ENCODE peak calls at places on chromosomes 5 and 9, in nine cellular contexts. One of them, this sample, is unnamed.

GRCh38 chr5:34480810-34481528 is 175.2 kb upstream of the RAI14 start:
- DNase-seq in AG09319: no peak
- DNase-seq in HTR-8/SVneo: no peak
- DNase-seq in GDM1: no peak
- DNase-seq in C1 segment of cervical spinal cord: no peak
- DNase-seq in mucosa of descending colon: no peak
- DNase-seq in naive B cell: no peak
- DNase-seq in NCI-H1092 treated with DMSO at 0.1 percent for 48 hours: no peak
- DNase-seq in NCI-H460: no peak
- DNase-seq in this sample: no peak

GRCh38 chr5:56552612-56553268 is 262.6 kb upstream of the MAP3K1 start:
- DNase-seq in AG09319: no peak
- DNase-seq in HTR-8/SVneo: no peak
- DNase-seq in GDM1: no peak
- DNase-seq in C1 segment of cervical spinal cord: no peak
- DNase-seq in mucosa of descending colon: no peak
- DNase-seq in naive B cell: no peak
- DNase-seq in NCI-H1092 treated with DMSO at 0.1 percent for 48 hours: no peak
- DNase-seq in NCI-H460: no peak
- DNase-seq in this sample: no peak

GRCh38 chr5:127943061-127943371 is 140.6 kb upstream of the SLC12A2 start:
- DNase-seq in AG09319: no peak
- DNase-seq in HTR-8/SVneo: no peak
- DNase-seq in GDM1: no peak
- DNase-seq in C1 segment of cervical spinal cord: no peak
- DNase-seq in mucosa of descending colon: no peak
- DNase-seq in naive B cell: no peak
- DNase-seq in NCI-H1092 treated with DMSO at 0.1 percent for 48 hours: no peak
- DNase-seq in NCI-H460: no peak
- DNase-seq in this sample: no peak

GRCh38 chr5:125311743-125312142 is 565.3 kb upstream of the ZNF608 start:
- DNase-seq in AG09319: peak; percentile 38
- DNase-seq in HTR-8/SVneo: peak; percentile 56
- DNase-seq in GDM1: no peak
- DNase-seq in C1 segment of cervical spinal cord: no peak
- DNase-seq in mucosa of descending colon: no peak
- DNase-seq in naive B cell: no peak
- DNase-seq in NCI-H1092 treated with DMSO at 0.1 percent for 48 hours: no peak
- DNase-seq in NCI-H460: peak; percentile 16
- DNase-seq in this sample: no peak

GRCh38 chr5:67201897-67202549 is 5.4 kb upstream of the CD180 start:
- DNase-seq in AG09319: no peak
- DNase-seq in HTR-8/SVneo: no peak
- DNase-seq in GDM1: no peak
- DNase-seq in C1 segment of cervical spinal cord: no peak
- DNase-seq in mucosa of descending colon: no peak
- DNase-seq in naive B cell: no peak
- DNase-seq in NCI-H1092 treated with DMSO at 0.1 percent for 48 hours: no peak
- DNase-seq in NCI-H460: no peak
- DNase-seq in this sample: no peak

GRCh38 chr5:59062986-59063683 is 480.3 kb downstream of the RAB3C start:
- DNase-seq in AG09319: no peak
- DNase-seq in HTR-8/SVneo: no peak
- DNase-seq in GDM1: no peak
- DNase-seq in C1 segment of cervical spinal cord: no peak
- DNase-seq in mucosa of descending colon: no peak
- DNase-seq in naive B cell: no peak
- DNase-seq in NCI-H1092 treated with DMSO at 0.1 percent for 48 hours: no peak
- DNase-seq in NCI-H460: peak; percentile 26
- DNase-seq in this sample: no peak

GRCh38 chr9:24391095-24391494 is 154.6 kb downstream of the IZUMO3 start:
- DNase-seq in AG09319: no peak
- DNase-seq in HTR-8/SVneo: no peak
- DNase-seq in GDM1: no peak
- DNase-seq in C1 segment of cervical spinal cord: no peak
- DNase-seq in mucosa of descending colon: no peak
- DNase-seq in naive B cell: no peak
- DNase-seq in NCI-H1092 treated with DMSO at 0.1 percent for 48 hours: no peak
- DNase-seq in NCI-H460: no peak
- DNase-seq in this sample: no peak

GRCh38 chr9:76534031-76534430 is 75.0 kb downstream of the GCNT1 start:
- DNase-seq in AG09319: no peak
- DNase-seq in HTR-8/SVneo: no peak
- DNase-seq in GDM1: no peak
- DNase-seq in C1 segment of cervical spinal cord: no peak
- DNase-seq in mucosa of descending colon: no peak
- DNase-seq in naive B cell: no peak
- DNase-seq in NCI-H1092 treated with DMSO at 0.1 percent for 48 hours: no peak
- DNase-seq in NCI-H460: no peak
- DNase-seq in this sample: no peak

GRCh38 chr9:35569206-35569605 is 35.9 kb upstream of the TESK1 start:
- DNase-seq in AG09319: no peak
- DNase-seq in HTR-8/SVneo: no peak
- DNase-seq in GDM1: no peak
- DNase-seq in C1 segment of cervical spinal cord: no peak
- DNase-seq in mucosa of descending colon: no peak
- DNase-seq in naive B cell: no peak
- DNase-seq in NCI-H1092 treated with DMSO at 0.1 percent for 48 hours: no peak
- DNase-seq in NCI-H460: no peak
- DNase-seq in this sample: no peak

GRCh38 chr9:78601957-78602565 is 305.1 kb downstream of the PSAT1 start:
- DNase-seq in AG09319: no peak
- DNase-seq in HTR-8/SVneo: no peak
- DNase-seq in GDM1: no peak
- DNase-seq in C1 segment of cervical spinal cord: no peak
- DNase-seq in mucosa of descending colon: no peak
- DNase-seq in naive B cell: peak; percentile 23
- DNase-seq in NCI-H1092 treated with DMSO at 0.1 percent for 48 hours: peak; percentile 72
- DNase-seq in NCI-H460: peak; percentile 67
- DNase-seq in this sample: peak; percentile 2

GRCh38 chr5:141747152-141747640 is 65.2 kb upstream of the ARAP3 start:
- DNase-seq in AG09319: no peak
- DNase-seq in HTR-8/SVneo: no peak
- DNase-seq in GDM1: no peak
- DNase-seq in C1 segment of cervical spinal cord: peak; percentile 90
- DNase-seq in mucosa of descending colon: peak; percentile 62
- DNase-seq in naive B cell: peak; percentile 38
- DNase-seq in NCI-H1092 treated with DMSO at 0.1 percent for 48 hours: peak; percentile 91
- DNase-seq in NCI-H460: no peak
- DNase-seq in this sample: peak; percentile 93

GRCh38 chr5:127446626-127447025 is 70.8 kb upstream of the PRRC1 start:
- DNase-seq in AG09319: no peak
- DNase-seq in HTR-8/SVneo: no peak
- DNase-seq in GDM1: no peak
- DNase-seq in C1 segment of cervical spinal cord: no peak
- DNase-seq in mucosa of descending colon: no peak
- DNase-seq in naive B cell: no peak
- DNase-seq in NCI-H1092 treated with DMSO at 0.1 percent for 48 hours: no peak
- DNase-seq in NCI-H460: no peak
- DNase-seq in this sample: no peak

GRCh38 chr9:93413530-93413929 is 38.0 kb upstream of the FAM120A start:
- DNase-seq in AG09319: no peak
- DNase-seq in HTR-8/SVneo: no peak
- DNase-seq in GDM1: no peak
- DNase-seq in C1 segment of cervical spinal cord: no peak
- DNase-seq in mucosa of descending colon: no peak
- DNase-seq in naive B cell: no peak
- DNase-seq in NCI-H1092 treated with DMSO at 0.1 percent for 48 hours: no peak
- DNase-seq in NCI-H460: no peak
- DNase-seq in this sample: no peak

GRCh38 chr9:98175762-98176161 is 16.7 kb downstream of the CORO2A start:
- DNase-seq in AG09319: no peak
- DNase-seq in HTR-8/SVneo: no peak
- DNase-seq in GDM1: no peak
- DNase-seq in C1 segment of cervical spinal cord: no peak
- DNase-seq in mucosa of descending colon: no peak
- DNase-seq in naive B cell: no peak
- DNase-seq in NCI-H1092 treated with DMSO at 0.1 percent for 48 hours: no peak
- DNase-seq in NCI-H460: no peak
- DNase-seq in this sample: no peak

GRCh38 chr5:75384218-75384617 is 47.2 kb downstream of the HMGCR start:
- DNase-seq in AG09319: no peak
- DNase-seq in HTR-8/SVneo: no peak
- DNase-seq in GDM1: no peak
- DNase-seq in C1 segment of cervical spinal cord: no peak
- DNase-seq in mucosa of descending colon: no peak
- DNase-seq in naive B cell: no peak
- DNase-seq in NCI-H1092 treated with DMSO at 0.1 percent for 48 hours: no peak
- DNase-seq in NCI-H460: no peak
- DNase-seq in this sample: no peak

GRCh38 chr5:1343931-1344901 is 683 bp downstream of the CLPTM1L start:
- DNase-seq in AG09319: no peak
- DNase-seq in HTR-8/SVneo: no peak
- DNase-seq in GDM1: no peak
- DNase-seq in C1 segment of cervical spinal cord: no peak
- DNase-seq in mucosa of descending colon: peak; percentile 60
- DNase-seq in naive B cell: no peak
- DNase-seq in NCI-H1092 treated with DMSO at 0.1 percent for 48 hours: no peak
- DNase-seq in NCI-H460: no peak
- DNase-seq in this sample: no peak

GRCh38 chr9:118643118-118643517 is 726.1 kb downstream of the BRINP1 start:
- DNase-seq in AG09319: no peak
- DNase-seq in HTR-8/SVneo: peak; percentile 28
- DNase-seq in GDM1: no peak
- DNase-seq in C1 segment of cervical spinal cord: no peak
- DNase-seq in mucosa of descending colon: no peak
- DNase-seq in naive B cell: no peak
- DNase-seq in NCI-H1092 treated with DMSO at 0.1 percent for 48 hours: no peak
- DNase-seq in NCI-H460: no peak
- DNase-seq in this sample: no peak

GRCh38 chr5:114686345-114686744 is 324.5 kb downstream of the KCNN2 start:
- DNase-seq in AG09319: no peak
- DNase-seq in HTR-8/SVneo: no peak
- DNase-seq in GDM1: no peak
- DNase-seq in C1 segment of cervical spinal cord: no peak
- DNase-seq in mucosa of descending colon: no peak
- DNase-seq in naive B cell: no peak
- DNase-seq in NCI-H1092 treated with DMSO at 0.1 percent for 48 hours: no peak
- DNase-seq in NCI-H460: no peak
- DNase-seq in this sample: no peak